ENCODE peak calls at places on chromosomes 16 and 17, in seven cellular contexts. Q, Z, Y, P, M, X and C are unnamed samples.

GRCh38 chr16:89922884-89923639 is at the start of gene TUBB3:
- DNase-seq in Q (peak; percentile 59), Z (peak; percentile 84), Y (peak; percentile 72), P (peak; percentile 82), M (peak; percentile 85), X (peak; percentile 85), C (peak; percentile 59)

GRCh38 chr17:17545031-17545820 is 46.3 kb downstream of the PEMT start:
- DNase-seq in Q (no peak), Z (no peak), Y (peak; percentile 85), P (peak; percentile 58), M (no peak), X (peak; percentile 65), C (peak; percentile 35)

GRCh38 chr17:35740997-35741931 is 9.8 kb downstream of the RASL10B start:
- DNase-seq in Q (peak; percentile 54), Z (no peak), Y (peak; percentile 38), P (no peak), M (peak; percentile 62), X (no peak), C (no peak)

GRCh38 chr17:18203308-18203707 is 19.7 kb downstream of the ALKBH5 start:
- DNase-seq in Q (no peak), Z (no peak), Y (no peak), P (no peak), M (no peak), X (no peak), C (no peak)

GRCh38 chr17:29749045-29749825 is 126.5 kb upstream of the CORO6 start:
- DNase-seq in Q (no peak), Z (no peak), Y (no peak), P (no peak), M (no peak), X (no peak), C (no peak)

GRCh38 chr17:75828051-75828400 is 16.2 kb downstream of the UNC13D start:
- DNase-seq in Q (no peak), Z (no peak), Y (no peak), P (no peak), M (no peak), X (no peak), C (no peak)

GRCh38 chr17:58322581-58323419 is 5.8 kb downstream of the TSPOAP1 start:
- DNase-seq in Q (no peak), Z (no peak), Y (no peak), P (no peak), M (no peak), X (no peak), C (no peak)

GRCh38 chr17:11880714-11881113 is 116.6 kb downstream of the ZNF18 start:
- DNase-seq in Q (no peak), Z (no peak), Y (no peak), P (no peak), M (no peak), X (no peak), C (no peak)

GRCh38 chr16:50925758-50926357 is 184.0 kb downstream of the CYLD start:
- DNase-seq in Q (no peak), Z (no peak), Y (no peak), P (peak; percentile 1), M (no peak), X (peak; percentile 18), C (no peak)

GRCh38 chr17:67488161-67488560 is 111.1 kb downstream of the PITPNC1 start:
- DNase-seq in Q (no peak), Z (no peak), Y (peak; percentile 61), P (peak; percentile 24), M (no peak), X (no peak), C (no peak)